ENCODE peak calls at places on chromosomes 12 and 14, in nine cellular contexts. B is esophagus muscularis mucosa, S is mesothelial cell of epicardium, H is psoas muscle, W is mammary epithelial cell, O is AG09319, V is left lung, A is cardiac muscle cell, D is cardiac fibroblast. R is an unnamed sample.

GRCh38 chr12:27530157-27530922 is 6.3 kb downstream of the PPFIBP1 start:
- DNase-seq in A (no peak), V (no peak), B (no peak), S (no peak), O (no peak), H (no peak), D (peak; percentile 10), W (no peak), R (no peak)

GRCh38 chr14:67241416-67242362 is at the start of gene PALS1:
- DNase-seq in H (no peak), A (peak; percentile 78), W (peak; percentile 84), V (no peak), S (no peak), B (peak; percentile 92), D (peak; percentile 92), O (peak; percentile 47), R (no peak)

GRCh38 chr12:124685689-124685993 is 118.2 kb upstream of the NCOR2 start:
- DNase-seq in V (no peak), A (no peak), O (no peak), W (peak; percentile 39), D (peak; percentile 17), H (no peak), B (no peak), S (no peak), R (no peak)

GRCh38 chr12:65609359-65609771 is 214.9 kb upstream of the HMGA2 start:
- DNase-seq in W (peak; percentile 64), A (no peak), V (no peak), S (no peak), H (no peak), D (peak; percentile 95), B (no peak), O (peak; percentile 30), R (no peak)

GRCh38 chr12:92393504-92393903 is 247.9 kb upstream of the BTG1 start:
- DNase-seq in D (no peak), V (no peak), S (no peak), H (no peak), B (no peak), O (no peak), W (no peak), A (no peak), R (no peak)

GRCh38 chr12:120368789-120369475 is at the start of gene MSI1:
- DNase-seq in B (no peak), S (peak; percentile 53), D (no peak), O (no peak), H (no peak), V (no peak), A (peak; percentile 68), W (no peak), R (no peak)

GRCh38 chr14:82060219-82060618 is 526.6 kb upstream of the SEL1L start:
- DNase-seq in H (no peak), O (no peak), D (no peak), W (no peak), S (no peak), B (no peak), A (no peak), V (no peak), R (no peak)

GRCh38 chr12:6070472-6071257 is 53.8 kb downstream of the VWF start:
- DNase-seq in H (no peak), B (no peak), W (no peak), O (no peak), D (no peak), S (no peak), A (no peak), V (no peak), R (no peak)

GRCh38 chr12:55929306-55929791 is 1.6 kb upstream of the DGKA start:
- DNase-seq in O (no peak), W (no peak), S (no peak), B (no peak), D (no peak), A (no peak), V (no peak), H (no peak), R (peak; percentile 44)

GRCh38 chr12:47124451-47124850 is 44.7 kb upstream of the AMIGO2 start:
- DNase-seq in O (no peak), D (peak; percentile 86), B (no peak), W (peak; percentile 55), S (no peak), A (no peak), V (no peak), H (no peak), R (no peak)

GRCh38 chr12:80053048-80053790 is 46.1 kb upstream of the OTOGL start:
- DNase-seq in A (no peak), B (peak; percentile 93), V (peak; percentile 26), H (peak; percentile 53), S (no peak), O (peak; percentile 77), D (peak; percentile 90), W (peak; percentile 70), R (no peak)

GRCh38 chr14:99471731-99472130 is 8.9 kb downstream of the SETD3 start:
- DNase-seq in D (no peak), A (no peak), H (no peak), B (no peak), S (no peak), V (no peak), W (no peak), O (no peak), R (no peak)

GRCh38 chr12:12008931-12009611 is 61.7 kb upstream of the BCL2L14 start:
- DNase-seq in W (peak; percentile 95), D (peak; percentile 40), A (no peak), O (no peak), V (no peak), H (no peak), B (no peak), S (no peak), R (no peak)

GRCh38 chr14:90519262-90519920 is 122.6 kb downstream of the CALM1 start:
- DNase-seq in D (no peak), B (no peak), S (no peak), H (no peak), W (no peak), V (peak; percentile 12), O (no peak), A (no peak), R (no peak)

GRCh38 chr12:52993558-52993869 is 12.7 kb upstream of the EIF4B start:
- DNase-seq in W (no peak), O (no peak), D (no peak), S (no peak), B (no peak), H (no peak), A (no peak), V (no peak), R (no peak)

GRCh38 chr14:102979406-102979805 is 56.9 kb downstream of the AMN start:
- DNase-seq in D (no peak), H (no peak), O (no peak), B (no peak), A (no peak), S (no peak), W (no peak), V (no peak), R (no peak)

GRCh38 chr14:63249112-63249511 is 44.9 kb downstream of the RHOJ start:
- DNase-seq in V (no peak), W (no peak), O (no peak), B (no peak), S (no peak), D (peak; percentile 32), A (no peak), H (no peak), R (no peak)

GRCh38 chr12:113196996-113197395 is 11.5 kb downstream of the RITA1 start:
- DNase-seq in S (no peak), A (peak; percentile 61), O (peak; percentile 53), D (peak; percentile 88), V (no peak), B (no peak), W (peak; percentile 63), H (peak; percentile 63), R (no peak)

GRCh38 chr12:57211791-57212700 is 4.5 kb upstream of the NXPH4 start:
- DNase-seq in B (no peak), O (no peak), W (no peak), A (no peak), V (no peak), H (no peak), D (no peak), S (no peak), R (no peak)
- TF ChIP-seq CTCF in B (no peak), O (no peak), W (no peak), A (peak; percentile 11), V (no peak), H (no peak), D (no peak), S (no peak), R (no peak)

GRCh38 chr12:32895688-32896437 is 714 bp downstream of the PKP2 start:
- DNase-seq in O (no peak), S (peak; percentile 48), D (no peak), B (no peak), H (no peak), W (peak; percentile 27), A (no peak), V (no peak), R (no peak)
- TF ChIP-seq CTCF in O (no peak), S (no peak), D (no peak), B (no peak), H (peak; percentile 13), W (peak; percentile 36), A (no peak), V (no peak), R (no peak)

GRCh38 chr12:26461799-26462198 is 266.4 kb downstream of the SSPN start:
- DNase-seq in H (no peak), D (no peak), S (no peak), W (no peak), O (no peak), V (no peak), B (no peak), A (no peak), R (no peak)

GRCh38 chr12:26469801-26470200 is 274.4 kb downstream of the SSPN start:
- DNase-seq in B (no peak), D (no peak), H (no peak), V (no peak), A (no peak), S (no peak), O (no peak), W (no peak), R (no peak)

GRCh38 chr12:26466709-26467108 is 271.3 kb downstream of the SSPN start:
- DNase-seq in W (no peak), H (no peak), O (no peak), B (no peak), V (no peak), D (no peak), A (no peak), S (no peak), R (no peak)

GRCh38 chr12:26460361-26460760 is 265.0 kb downstream of the SSPN start:
- DNase-seq in W (no peak), B (no peak), H (no peak), V (no peak), O (no peak), S (no peak), A (no peak), D (no peak), R (no peak)

GRCh38 chr12:26465419-26466097 is 270.2 kb downstream of the SSPN start:
- DNase-seq in B (no peak), V (no peak), S (no peak), D (peak; percentile 39), W (no peak), H (no peak), A (no peak), O (no peak), R (no peak)
- TF ChIP-seq CTCF in B (no peak), V (no peak), S (no peak), D (peak; percentile 22), W (no peak), H (no peak), A (peak; percentile 29), O (no peak), R (no peak)

DNA sequence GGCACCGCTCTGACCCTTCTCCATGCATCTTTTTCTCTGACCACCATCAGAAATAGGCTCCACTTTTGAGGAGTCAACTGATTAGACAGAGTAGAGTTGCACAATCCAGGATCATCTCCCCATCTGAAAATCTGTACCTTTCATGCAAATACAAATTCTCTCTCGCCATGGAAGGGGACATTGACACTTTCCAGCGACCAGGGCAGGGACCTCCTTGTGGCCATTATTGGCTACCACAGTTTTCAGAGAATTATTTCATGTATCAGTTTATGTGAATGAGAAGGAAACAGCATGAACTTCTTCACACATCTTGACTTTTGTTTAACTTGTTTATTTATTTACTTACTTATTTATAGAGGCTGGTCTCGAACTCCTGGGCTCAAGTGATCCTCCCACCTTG is 13.8 kb upstream of the RAN start:
- DNase-seq in A (no peak), B (no peak), H (no peak), W (no peak), V (no peak), D (no peak), S (no peak), O (no peak), R (no peak)
- TF ChIP-seq CTCF in A (no peak), B (no peak), H (no peak), W (no peak), V (no peak), D (no peak), S (peak; percentile 44), O (no peak), R (no peak)